ENCODE peak calls at places on chromosome 22, in eight cellular contexts. One of them, this sample, is unnamed.

GRCh38 chr22:48366591-48366990 is 1461.1 kb downstream of the BRD1 start:
- DNase-seq in cardiac muscle cell: no peak
- DNase-seq in PC-3: no peak
- DNase-seq in Panc1: no peak
- DNase-seq in AG04450: no peak
- DNase-seq in mammary epithelial cell: no peak
- DNase-seq in AG10803: no peak
- DNase-seq in ovary: no peak
- DNase-seq in this sample: no peak

GRCh38 chr22:23789638-23790037 is 2.9 kb downstream of the SMARCB1 start:
- DNase-seq in ovary: no peak
- DNase-seq in PC-3: no peak
- DNase-seq in AG10803: no peak
- DNase-seq in cardiac muscle cell: no peak
- DNase-seq in AG04450: no peak
- DNase-seq in Panc1: no peak
- DNase-seq in mammary epithelial cell: no peak
- DNase-seq in this sample: no peak

GRCh38 chr22:43891360-43892182 is at the start of gene PNPLA5:
- DNase-seq in ovary: no peak
- DNase-seq in PC-3: no peak
- DNase-seq in AG04450: no peak
- DNase-seq in mammary epithelial cell: no peak
- DNase-seq in AG10803: no peak
- DNase-seq in cardiac muscle cell: no peak
- DNase-seq in Panc1: no peak
- DNase-seq in this sample: no peak

GRCh38 chr22:36901411-36902142 is 11.9 kb upstream of the CSF2RB start:
- DNase-seq in AG04450: no peak
- DNase-seq in Panc1: no peak
- DNase-seq in ovary: no peak
- DNase-seq in AG10803: no peak
- DNase-seq in cardiac muscle cell: no peak
- DNase-seq in PC-3: no peak
- DNase-seq in mammary epithelial cell: no peak
- DNase-seq in this sample: no peak

GRCh38 chr22:48883211-48883960 is 944.3 kb downstream of the BRD1 start:
- DNase-seq in PC-3: no peak
- DNase-seq in AG10803: no peak
- DNase-seq in ovary: no peak
- DNase-seq in cardiac muscle cell: no peak
- DNase-seq in mammary epithelial cell: no peak
- DNase-seq in Panc1: no peak
- DNase-seq in AG04450: no peak
- DNase-seq in this sample: no peak

GRCh38 chr22:30266445-30267381 is at the start of gene OSM:
- DNase-seq in AG10803: no peak
- DNase-seq in PC-3: no peak
- DNase-seq in Panc1: no peak
- DNase-seq in cardiac muscle cell: no peak
- DNase-seq in ovary: no peak
- DNase-seq in AG04450: no peak
- DNase-seq in mammary epithelial cell: no peak
- DNase-seq in this sample: no peak

GRCh38 chr22:48737461-48738203 is 1090.0 kb downstream of the BRD1 start:
- DNase-seq in mammary epithelial cell: no peak
- DNase-seq in AG04450: no peak
- DNase-seq in AG10803: no peak
- DNase-seq in PC-3: no peak
- DNase-seq in ovary: no peak
- DNase-seq in cardiac muscle cell: no peak
- DNase-seq in Panc1: no peak
- DNase-seq in this sample: no peak

GRCh38 chr22:38872831-38873248 is 824 bp upstream of the CBX6 start:
- DNase-seq in cardiac muscle cell: peak; percentile 58
- DNase-seq in AG04450: no peak
- DNase-seq in AG10803: peak; percentile 49
- DNase-seq in Panc1: no peak
- DNase-seq in mammary epithelial cell: no peak
- DNase-seq in ovary: peak; percentile 83
- DNase-seq in PC-3: no peak
- DNase-seq in this sample: no peak

GRCh38 chr22:28894320-28894719 is 10.9 kb downstream of the ZNRF3 start:
- DNase-seq in cardiac muscle cell: no peak
- DNase-seq in AG04450: no peak
- DNase-seq in AG10803: no peak
- DNase-seq in PC-3: peak; percentile 39
- DNase-seq in mammary epithelial cell: peak; percentile 85
- DNase-seq in ovary: no peak
- DNase-seq in Panc1: no peak
- DNase-seq in this sample: no peak

GRCh38 chr22:22700631-22701030 is 56.2 kb downstream of the GGTLC2 start:
- DNase-seq in ovary: no peak
- DNase-seq in AG10803: no peak
- DNase-seq in Panc1: no peak
- DNase-seq in mammary epithelial cell: no peak
- DNase-seq in cardiac muscle cell: no peak
- DNase-seq in AG04450: no peak
- DNase-seq in PC-3: no peak
- DNase-seq in this sample: no peak

GRCh38 chr22:22703715-22704114 is 59.3 kb downstream of the GGTLC2 start:
- DNase-seq in mammary epithelial cell: no peak
- DNase-seq in AG10803: peak; percentile 24
- DNase-seq in cardiac muscle cell: peak; percentile 69
- DNase-seq in AG04450: no peak
- DNase-seq in ovary: no peak
- DNase-seq in PC-3: peak; percentile 77
- DNase-seq in Panc1: no peak
- DNase-seq in this sample: no peak

GRCh38 chr22:22702874-22703570 is 58.6 kb downstream of the GGTLC2 start:
- DNase-seq in Panc1: no peak
- DNase-seq in mammary epithelial cell: no peak
- DNase-seq in AG10803: no peak
- DNase-seq in ovary: no peak
- DNase-seq in PC-3: no peak
- DNase-seq in AG04450: no peak
- DNase-seq in cardiac muscle cell: no peak
- DNase-seq in this sample: no peak

GRCh38 chr22:22704156-22704946 is 59.9 kb downstream of the GGTLC2 start:
- DNase-seq in cardiac muscle cell: no peak
- DNase-seq in ovary: no peak
- DNase-seq in AG04450: no peak
- DNase-seq in mammary epithelial cell: no peak
- DNase-seq in PC-3: no peak
- DNase-seq in Panc1: no peak
- DNase-seq in AG10803: no peak
- DNase-seq in this sample: no peak

DNA sequence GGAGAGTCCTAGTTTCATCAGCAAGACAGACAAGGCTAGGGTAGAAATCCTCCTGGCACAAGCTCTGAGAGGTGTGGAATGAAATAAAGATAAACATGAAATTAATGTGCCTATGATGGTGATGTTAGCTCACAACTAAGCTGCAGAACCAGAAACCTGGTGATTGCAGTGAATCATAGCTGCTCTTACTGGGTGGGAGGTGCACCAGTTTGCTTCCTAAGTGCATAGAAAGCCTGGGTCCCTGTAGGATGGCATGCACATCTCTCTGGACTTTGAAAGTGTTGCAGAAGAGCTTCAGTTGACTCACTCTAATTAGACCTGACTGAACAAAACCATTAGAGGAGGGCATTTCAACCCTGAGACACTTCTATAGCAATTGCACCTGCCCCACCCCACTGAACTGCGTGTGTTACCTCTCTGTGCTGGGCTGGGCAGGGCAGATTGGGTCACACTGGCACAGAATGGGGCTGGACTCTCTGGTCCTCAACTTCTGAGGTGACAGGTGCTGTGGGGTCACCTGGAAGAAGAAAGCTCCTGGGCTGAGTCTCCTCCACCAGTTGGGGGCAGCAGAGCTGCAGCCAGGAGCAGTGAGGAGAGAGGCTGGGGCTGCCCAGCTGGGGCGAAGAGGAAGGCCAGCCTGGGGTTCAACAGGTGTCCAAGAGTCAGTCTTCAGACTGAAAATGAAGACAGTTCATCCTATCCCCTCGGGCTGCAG is 57.9 kb downstream of the GGTLC2 start:
- DNase-seq in AG04450: no peak
- DNase-seq in PC-3: peak; percentile 49
- DNase-seq in Panc1: no peak
- DNase-seq in ovary: no peak
- DNase-seq in cardiac muscle cell: no peak
- DNase-seq in AG10803: no peak
- DNase-seq in mammary epithelial cell: no peak
- DNase-seq in this sample: no peak
- TF ChIP-seq CTCF in AG04450: peak; percentile 9
- TF ChIP-seq CTCF in PC-3: peak; percentile 46
- TF ChIP-seq CTCF in Panc1: peak; percentile 36
- TF ChIP-seq CTCF in ovary: no peak
- TF ChIP-seq CTCF in cardiac muscle cell: peak; percentile 44
- TF ChIP-seq CTCF in AG10803: no peak
- TF ChIP-seq CTCF in mammary epithelial cell: peak; percentile 36
- TF ChIP-seq CTCF in this sample: peak; percentile 49

DNA sequence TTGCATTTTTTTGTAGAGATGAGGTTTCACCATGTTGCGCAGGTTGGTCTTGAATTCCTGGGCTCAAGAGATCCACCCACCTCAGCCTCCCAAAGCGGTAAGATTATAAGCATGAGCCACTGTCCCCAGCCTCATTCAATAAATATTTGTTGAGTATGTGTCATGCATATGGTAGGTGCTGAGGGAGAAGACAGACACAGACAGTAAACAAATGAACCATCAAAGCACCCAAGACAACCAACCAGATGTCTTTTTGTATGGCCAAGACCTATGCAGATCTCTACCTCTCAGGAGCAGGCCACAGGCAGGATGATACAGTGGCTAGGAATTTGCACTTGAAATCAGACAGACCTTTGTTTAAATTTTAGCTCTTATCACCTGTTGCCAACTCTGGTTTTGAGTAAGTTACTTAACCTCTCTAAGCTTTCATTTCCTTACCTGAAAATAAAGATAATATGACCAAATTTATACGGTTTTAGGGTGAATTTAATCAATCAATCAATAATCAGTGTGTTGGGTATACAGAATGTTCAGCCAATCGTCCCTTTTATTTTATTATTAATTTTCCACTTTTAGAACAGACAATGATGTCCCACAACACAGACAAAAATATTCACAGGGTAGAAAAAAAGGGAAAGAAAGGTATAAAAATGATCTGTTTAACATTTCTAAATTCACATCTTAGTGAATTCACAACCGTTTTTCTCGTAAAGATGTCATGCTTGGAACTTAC is 128.2 kb downstream of the SGSM3 start:
- DNase-seq in mammary epithelial cell: peak; percentile 97
- DNase-seq in ovary: no peak
- DNase-seq in Panc1: peak; percentile 98
- DNase-seq in AG10803: peak; percentile 94
- DNase-seq in AG04450: peak; percentile 89
- DNase-seq in cardiac muscle cell: peak; percentile 62
- DNase-seq in PC-3: peak; percentile 95
- DNase-seq in this sample: peak; percentile 63
- H3K4me3 ChIP-seq in mammary epithelial cell: no peak overlapping the region
- H3K4me3 ChIP-seq in ovary: no peak overlapping the region
- H3K4me3 ChIP-seq in Panc1: no peak overlapping the region
- H3K4me3 ChIP-seq in AG10803: no peak overlapping the region
- H3K4me3 ChIP-seq in AG04450: peak overlapping the region; percentile 20
- H3K4me3 ChIP-seq in cardiac muscle cell: no peak overlapping the region
- H3K4me3 ChIP-seq in PC-3: peak overlapping the region; percentile 63
- H3K4me3 ChIP-seq in this sample: no peak overlapping the region

DNA sequence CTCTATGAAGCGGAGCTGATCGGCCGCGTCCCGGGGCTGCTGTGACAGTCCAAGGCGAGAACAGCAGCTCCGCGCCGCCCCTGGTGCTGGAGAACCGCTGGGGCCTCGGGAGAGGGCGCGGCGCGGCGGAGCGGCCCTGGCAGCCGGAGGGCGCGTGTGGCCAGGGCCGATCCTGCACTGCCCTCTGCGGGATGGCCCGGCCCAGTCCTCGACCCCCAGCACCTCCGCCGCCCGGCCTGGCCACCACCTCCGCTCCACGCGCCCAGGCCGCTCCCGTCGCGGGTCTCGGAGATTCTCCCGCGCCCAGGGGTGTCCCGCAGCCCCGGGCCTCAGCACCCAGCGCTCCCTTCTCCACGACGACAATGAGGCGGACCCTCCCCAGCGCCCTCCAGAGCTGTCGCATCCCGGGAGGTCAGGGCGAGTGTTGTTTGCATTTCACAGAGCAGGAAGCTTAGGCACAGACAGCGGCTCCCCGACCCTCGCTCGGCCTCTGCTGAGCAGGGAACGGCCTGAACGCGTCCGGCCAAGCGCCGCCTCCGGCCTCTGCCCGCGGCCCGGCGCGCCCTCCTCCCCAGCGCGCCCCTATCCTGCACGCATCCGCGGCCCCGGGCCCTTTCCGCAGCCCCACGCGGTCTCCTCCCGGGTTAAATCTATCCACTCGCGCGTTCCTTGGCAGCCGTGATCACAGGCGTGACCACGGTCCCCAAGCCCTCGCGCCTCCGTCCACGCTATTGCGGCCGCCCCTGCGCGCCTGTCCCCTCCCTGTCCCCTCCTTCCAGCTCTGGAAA is 109.7 kb downstream of the WNT7B start:
- DNase-seq in PC-3: no peak
- DNase-seq in mammary epithelial cell: no peak
- DNase-seq in AG10803: peak; percentile 35
- DNase-seq in ovary: no peak
- DNase-seq in AG04450: no peak
- DNase-seq in cardiac muscle cell: peak; percentile 49
- DNase-seq in Panc1: no peak
- DNase-seq in this sample: no peak
- TF ChIP-seq CTCF in PC-3: no peak
- TF ChIP-seq CTCF in mammary epithelial cell: peak; percentile 20
- TF ChIP-seq CTCF in AG10803: peak; percentile 2
- TF ChIP-seq CTCF in ovary: no peak
- TF ChIP-seq CTCF in AG04450: peak; percentile 8
- TF ChIP-seq CTCF in cardiac muscle cell: peak; percentile 29
- TF ChIP-seq CTCF in Panc1: no peak
- TF ChIP-seq CTCF in this sample: no peak

DNA sequence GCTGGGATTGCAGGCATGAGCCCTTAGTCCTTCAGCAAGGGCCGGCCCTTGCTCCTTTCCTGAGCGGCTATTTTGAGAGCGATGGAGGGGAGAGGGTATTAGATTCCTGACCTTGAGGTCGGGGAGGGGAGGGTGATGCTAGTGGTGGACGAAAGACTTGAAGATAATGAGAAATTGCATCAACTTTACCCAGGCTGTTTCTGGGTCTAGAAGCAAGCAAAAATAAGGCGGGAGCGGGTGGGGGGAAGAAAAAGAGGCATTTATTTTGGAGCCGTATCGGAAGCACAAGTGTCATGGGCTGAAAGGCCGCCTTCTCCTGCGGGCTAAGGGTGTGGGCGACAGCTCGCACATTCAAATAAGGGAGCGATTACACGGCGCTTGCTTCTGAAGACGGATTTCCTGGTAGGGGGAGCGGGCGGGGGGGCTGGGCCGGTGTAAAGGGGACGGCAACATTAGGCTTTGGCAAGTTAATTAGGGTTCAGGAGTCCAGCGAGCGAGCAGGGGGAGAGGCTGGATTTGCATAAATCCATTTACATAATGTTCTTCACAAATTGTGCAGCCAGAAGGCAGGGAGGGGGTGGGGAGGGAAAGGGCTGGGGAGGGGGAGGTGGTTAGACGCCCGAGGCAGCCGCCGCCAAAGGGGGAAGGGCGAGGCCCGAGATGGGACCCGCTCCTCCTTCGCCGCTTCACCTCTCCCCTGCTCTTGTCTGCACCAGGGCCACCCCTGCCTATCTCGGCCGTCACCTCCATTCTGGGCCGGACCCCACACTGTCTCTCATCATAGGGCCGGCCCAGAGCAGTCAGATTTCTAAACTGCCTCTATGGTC is 245.9 kb downstream of the MIAT start:
- DNase-seq in PC-3: no peak
- DNase-seq in mammary epithelial cell: no peak
- DNase-seq in ovary: peak; percentile 29
- DNase-seq in AG04450: no peak
- DNase-seq in AG10803: no peak
- DNase-seq in Panc1: no peak
- DNase-seq in cardiac muscle cell: no peak
- DNase-seq in this sample: no peak
- H3K4me3 ChIP-seq in PC-3: no peak overlapping the region
- H3K4me3 ChIP-seq in mammary epithelial cell: no peak overlapping the region
- H3K4me3 ChIP-seq in ovary: no peak overlapping the region
- H3K4me3 ChIP-seq in AG04450: no peak overlapping the region
- H3K4me3 ChIP-seq in AG10803: no peak overlapping the region
- H3K4me3 ChIP-seq in Panc1: no peak overlapping the region
- H3K4me3 ChIP-seq in cardiac muscle cell: peak overlapping the region; percentile 19
- H3K4me3 ChIP-seq in this sample: no peak overlapping the region